ENCODE peak calls at places on chromosomes 6 and 20, in seven cellular contexts. One of them, this sample, is unnamed.

GRCh38 chr6:36980876-36981619 is 4.9 kb downstream of the MTCH1 start:
- DNase-seq in breast epithelium: no peak
- DNase-seq in fibroblast of lung: no peak
- DNase-seq in lower lobe of right lung: no peak
- DNase-seq in mesendoderm: peak; percentile 56
- DNase-seq in A673: no peak
- DNase-seq in HepG2: no peak
- DNase-seq in this sample: no peak

GRCh38 chr6:101758338-101758737 is 364.8 kb downstream of the GRIK2 start:
- DNase-seq in HepG2: no peak
- DNase-seq in lower lobe of right lung: no peak
- DNase-seq in fibroblast of lung: no peak
- DNase-seq in breast epithelium: no peak
- DNase-seq in mesendoderm: no peak
- DNase-seq in A673: no peak
- DNase-seq in this sample: no peak

GRCh38 chr20:61746147-61746646 is 319.5 kb downstream of the TAF4 start:
- DNase-seq in breast epithelium: no peak
- DNase-seq in lower lobe of right lung: peak; percentile 24
- DNase-seq in A673: no peak
- DNase-seq in fibroblast of lung: no peak
- DNase-seq in HepG2: no peak
- DNase-seq in mesendoderm: no peak
- DNase-seq in this sample: no peak

GRCh38 chr6:152750694-152751093 is at the start of gene VIP:
- DNase-seq in breast epithelium: no peak
- DNase-seq in HepG2: peak; percentile 35
- DNase-seq in mesendoderm: peak; percentile 86
- DNase-seq in fibroblast of lung: peak; percentile 6
- DNase-seq in lower lobe of right lung: no peak
- DNase-seq in A673: peak; percentile 56
- DNase-seq in this sample: no peak

GRCh38 chr6:146741609-146742008 is 142.8 kb downstream of the ADGB start:
- DNase-seq in A673: no peak
- DNase-seq in HepG2: peak; percentile 44
- DNase-seq in breast epithelium: no peak
- DNase-seq in mesendoderm: no peak
- DNase-seq in fibroblast of lung: peak; percentile 2
- DNase-seq in lower lobe of right lung: no peak
- DNase-seq in this sample: no peak

GRCh38 chr20:16922834-16923233 is 174.7 kb downstream of the OTOR start:
- DNase-seq in breast epithelium: no peak
- DNase-seq in HepG2: no peak
- DNase-seq in lower lobe of right lung: no peak
- DNase-seq in A673: peak; percentile 91
- DNase-seq in mesendoderm: peak; percentile 52
- DNase-seq in fibroblast of lung: peak; percentile 88
- DNase-seq in this sample: no peak

GRCh38 chr6:36444470-36444869 is 1.7 kb downstream of the KCTD20 start:
- DNase-seq in breast epithelium: no peak
- DNase-seq in lower lobe of right lung: no peak
- DNase-seq in A673: no peak
- DNase-seq in mesendoderm: no peak
- DNase-seq in fibroblast of lung: peak; percentile 81
- DNase-seq in HepG2: no peak
- DNase-seq in this sample: no peak

GRCh38 chr6:170522565-170523183 is 30.4 kb downstream of the PSMB1 start:
- DNase-seq in HepG2: no peak
- DNase-seq in mesendoderm: peak; percentile 51
- DNase-seq in fibroblast of lung: peak; percentile 11
- DNase-seq in breast epithelium: no peak
- DNase-seq in A673: peak; percentile 12
- DNase-seq in lower lobe of right lung: no peak
- DNase-seq in this sample: no peak

GRCh38 chr6:20605581-20605980 is 71.3 kb downstream of the CDKAL1 start:
- DNase-seq in mesendoderm: peak; percentile 8
- DNase-seq in breast epithelium: no peak
- DNase-seq in lower lobe of right lung: no peak
- DNase-seq in fibroblast of lung: peak; percentile 43
- DNase-seq in HepG2: no peak
- DNase-seq in A673: no peak
- DNase-seq in this sample: no peak

GRCh38 chr20:32190608-32191415 is 16.7 kb downstream of the PLAGL2 start:
- DNase-seq in A673: no peak
- DNase-seq in fibroblast of lung: peak; percentile 28
- DNase-seq in lower lobe of right lung: no peak
- DNase-seq in HepG2: no peak
- DNase-seq in breast epithelium: no peak
- DNase-seq in mesendoderm: peak; percentile 63
- DNase-seq in this sample: no peak

GRCh38 chr6:52994789-52995078 is 350 bp downstream of the GSTA4 start:
- DNase-seq in fibroblast of lung: no peak
- DNase-seq in breast epithelium: peak; percentile 35
- DNase-seq in mesendoderm: no peak
- DNase-seq in lower lobe of right lung: peak; percentile 57
- DNase-seq in HepG2: no peak
- DNase-seq in A673: peak; percentile 59
- DNase-seq in this sample: no peak

GRCh38 chr6:139027620-139028182 is 844 bp upstream of the ABRACL start:
- DNase-seq in mesendoderm: peak; percentile 89
- DNase-seq in breast epithelium: no peak
- DNase-seq in HepG2: no peak
- DNase-seq in lower lobe of right lung: no peak
- DNase-seq in A673: peak; percentile 13
- DNase-seq in fibroblast of lung: peak; percentile 55
- DNase-seq in this sample: peak; percentile 65

GRCh38 chr6:151058021-151058733 is 181.6 kb upstream of the AKAP12 start:
- DNase-seq in A673: no peak
- DNase-seq in HepG2: no peak
- DNase-seq in mesendoderm: no peak
- DNase-seq in fibroblast of lung: no peak
- DNase-seq in breast epithelium: no peak
- DNase-seq in lower lobe of right lung: no peak
- DNase-seq in this sample: no peak

GRCh38 chr6:155004017-155004416 is 8.9 kb downstream of the TIAM2 start:
- DNase-seq in lower lobe of right lung: no peak
- DNase-seq in mesendoderm: no peak
- DNase-seq in breast epithelium: no peak
- DNase-seq in fibroblast of lung: no peak
- DNase-seq in A673: no peak
- DNase-seq in HepG2: no peak
- DNase-seq in this sample: no peak

GRCh38 chr20:50729925-50730764 is 1.2 kb upstream of the PARD6B start:
- DNase-seq in breast epithelium: peak; percentile 27
- DNase-seq in fibroblast of lung: peak; percentile 33
- DNase-seq in A673: no peak
- DNase-seq in HepG2: peak; percentile 55
- DNase-seq in lower lobe of right lung: no peak
- DNase-seq in mesendoderm: peak; percentile 80
- DNase-seq in this sample: no peak

GRCh38 chr6:112205521-112206458 is 48.6 kb downstream of the LAMA4 start:
- DNase-seq in A673: peak; percentile 58
- DNase-seq in fibroblast of lung: no peak
- DNase-seq in lower lobe of right lung: no peak
- DNase-seq in HepG2: no peak
- DNase-seq in breast epithelium: no peak
- DNase-seq in mesendoderm: peak; percentile 68
- DNase-seq in this sample: no peak

GRCh38 chr6:105757512-105758200 is 328.5 kb upstream of the PRDM1 start:
- DNase-seq in A673: no peak
- DNase-seq in HepG2: peak; percentile 13
- DNase-seq in mesendoderm: no peak
- DNase-seq in lower lobe of right lung: no peak
- DNase-seq in breast epithelium: no peak
- DNase-seq in fibroblast of lung: no peak
- DNase-seq in this sample: no peak

GRCh38 chr20:48720256-48721020 is 107.4 kb downstream of the PREX1 start:
- DNase-seq in mesendoderm: no peak
- DNase-seq in A673: no peak
- DNase-seq in lower lobe of right lung: no peak
- DNase-seq in fibroblast of lung: no peak
- DNase-seq in HepG2: no peak
- DNase-seq in breast epithelium: no peak
- DNase-seq in this sample: no peak

GRCh38 chr20:48717095-48717958 is 110.5 kb downstream of the PREX1 start:
- DNase-seq in fibroblast of lung: no peak
- DNase-seq in breast epithelium: no peak
- DNase-seq in lower lobe of right lung: no peak
- DNase-seq in HepG2: no peak
- DNase-seq in mesendoderm: no peak
- DNase-seq in A673: no peak
- DNase-seq in this sample: no peak

GRCh38 chr20:48719598-48720255 is 108.1 kb downstream of the PREX1 start:
- DNase-seq in lower lobe of right lung: no peak
- DNase-seq in A673: no peak
- DNase-seq in fibroblast of lung: no peak
- DNase-seq in breast epithelium: no peak
- DNase-seq in mesendoderm: no peak
- DNase-seq in HepG2: no peak
- DNase-seq in this sample: no peak

GRCh38 chr20:48717959-48718223 is 109.9 kb downstream of the PREX1 start:
- DNase-seq in mesendoderm: no peak
- DNase-seq in fibroblast of lung: no peak
- DNase-seq in breast epithelium: no peak
- DNase-seq in A673: no peak
- DNase-seq in HepG2: no peak
- DNase-seq in lower lobe of right lung: no peak
- DNase-seq in this sample: no peak

DNA sequence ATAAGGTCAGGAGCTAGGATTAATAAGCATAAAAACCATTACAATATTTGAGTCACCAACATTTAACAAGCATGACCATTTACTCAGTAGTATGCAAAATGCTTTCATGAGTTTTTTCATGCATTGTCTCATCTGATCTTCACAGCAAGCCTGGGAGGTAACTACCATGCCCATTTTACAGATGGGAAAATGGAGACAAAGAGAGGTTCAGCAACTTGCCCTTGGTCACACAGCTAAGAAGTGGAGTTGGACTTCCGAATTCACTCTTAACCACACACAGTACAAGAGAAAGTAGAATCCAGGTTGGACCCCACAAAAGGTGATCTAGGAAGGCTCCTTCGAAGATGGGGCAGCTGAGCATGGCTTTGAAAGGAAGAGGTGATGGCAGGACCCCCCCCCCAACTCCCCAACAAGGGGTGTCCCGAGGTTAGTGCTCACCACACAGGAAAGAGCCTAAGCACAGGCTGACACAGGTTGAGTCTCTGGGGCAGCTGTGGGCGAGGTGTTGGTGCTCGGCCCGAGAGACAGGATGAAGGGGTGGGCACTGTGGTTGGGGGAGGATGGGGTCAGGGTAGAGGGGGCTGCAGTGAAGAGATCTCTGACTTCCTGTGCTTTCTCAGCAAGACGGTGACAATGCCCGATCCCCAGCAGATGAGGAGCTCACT is 108.8 kb downstream of the PREX1 start:
- DNase-seq in A673: no peak
- DNase-seq in breast epithelium: no peak
- DNase-seq in fibroblast of lung: no peak
- DNase-seq in lower lobe of right lung: no peak
- DNase-seq in HepG2: no peak
- DNase-seq in mesendoderm: no peak
- DNase-seq in this sample: peak; percentile 41
- H3K4me3 ChIP-seq in A673: no peak overlapping the region
- H3K4me3 ChIP-seq in breast epithelium: no peak overlapping the region
- H3K4me3 ChIP-seq in fibroblast of lung: no peak overlapping the region
- H3K4me3 ChIP-seq in lower lobe of right lung: no peak overlapping the region
- H3K4me3 ChIP-seq in HepG2: no peak overlapping the region
- H3K4me3 ChIP-seq in mesendoderm: no peak overlapping the region
- H3K4me3 ChIP-seq in this sample: no peak overlapping the region

GRCh38 chr6:41103792-41104324 is 31.1 kb downstream of the NFYA start:
- DNase-seq in HepG2: no peak
- DNase-seq in mesendoderm: no peak
- DNase-seq in fibroblast of lung: no peak
- DNase-seq in breast epithelium: no peak
- DNase-seq in lower lobe of right lung: no peak
- DNase-seq in A673: no peak
- DNase-seq in this sample: no peak

GRCh38 chr6:41098366-41098765 is 25.6 kb downstream of the NFYA start:
- DNase-seq in A673: no peak
- DNase-seq in fibroblast of lung: no peak
- DNase-seq in mesendoderm: no peak
- DNase-seq in breast epithelium: no peak
- DNase-seq in HepG2: no peak
- DNase-seq in lower lobe of right lung: no peak
- DNase-seq in this sample: no peak

GRCh38 chr6:41097467-41098090 is 24.8 kb downstream of the NFYA start:
- DNase-seq in mesendoderm: peak; percentile 56
- DNase-seq in lower lobe of right lung: no peak
- DNase-seq in breast epithelium: no peak
- DNase-seq in fibroblast of lung: peak; percentile 17
- DNase-seq in A673: peak; percentile 25
- DNase-seq in HepG2: no peak
- DNase-seq in this sample: no peak

GRCh38 chr6:41100871-41101287 is 28.1 kb downstream of the NFYA start:
- DNase-seq in fibroblast of lung: no peak
- DNase-seq in HepG2: no peak
- DNase-seq in breast epithelium: no peak
- DNase-seq in mesendoderm: peak; percentile 93
- DNase-seq in A673: no peak
- DNase-seq in lower lobe of right lung: peak; percentile 41
- DNase-seq in this sample: peak; percentile 39
- H3K36me3 ChIP-seq in fibroblast of lung: peaks cover 10% of the 10 kb centered on the region
- H3K36me3 ChIP-seq in HepG2: peaks cover 44% of the 10 kb centered on the region
- H3K36me3 ChIP-seq in breast epithelium: no peaks in the 10 kb centered on the region
- H3K36me3 ChIP-seq in mesendoderm: peaks cover 13% of the 10 kb centered on the region
- H3K36me3 ChIP-seq in A673: peaks cover 47% of the 10 kb centered on the region
- H3K36me3 ChIP-seq in lower lobe of right lung: peaks cover 56% of the 10 kb centered on the region
- H3K36me3 ChIP-seq in this sample: peaks cover 39% of the 10 kb centered on the region

GRCh38 chr6:109087661-109088264 is 6.9 kb downstream of the SESN1 start:
- DNase-seq in mesendoderm: no peak
- DNase-seq in lower lobe of right lung: no peak
- DNase-seq in HepG2: no peak
- DNase-seq in fibroblast of lung: no peak
- DNase-seq in breast epithelium: no peak
- DNase-seq in A673: no peak
- DNase-seq in this sample: no peak
- H3K4me3 ChIP-seq in mesendoderm: no peak overlapping the region
- H3K4me3 ChIP-seq in lower lobe of right lung: no peak overlapping the region
- H3K4me3 ChIP-seq in HepG2: no peak overlapping the region
- H3K4me3 ChIP-seq in fibroblast of lung: no peak overlapping the region
- H3K4me3 ChIP-seq in breast epithelium: no peak overlapping the region
- H3K4me3 ChIP-seq in A673: no peak overlapping the region
- H3K4me3 ChIP-seq in this sample: no peak overlapping the region

DNA sequence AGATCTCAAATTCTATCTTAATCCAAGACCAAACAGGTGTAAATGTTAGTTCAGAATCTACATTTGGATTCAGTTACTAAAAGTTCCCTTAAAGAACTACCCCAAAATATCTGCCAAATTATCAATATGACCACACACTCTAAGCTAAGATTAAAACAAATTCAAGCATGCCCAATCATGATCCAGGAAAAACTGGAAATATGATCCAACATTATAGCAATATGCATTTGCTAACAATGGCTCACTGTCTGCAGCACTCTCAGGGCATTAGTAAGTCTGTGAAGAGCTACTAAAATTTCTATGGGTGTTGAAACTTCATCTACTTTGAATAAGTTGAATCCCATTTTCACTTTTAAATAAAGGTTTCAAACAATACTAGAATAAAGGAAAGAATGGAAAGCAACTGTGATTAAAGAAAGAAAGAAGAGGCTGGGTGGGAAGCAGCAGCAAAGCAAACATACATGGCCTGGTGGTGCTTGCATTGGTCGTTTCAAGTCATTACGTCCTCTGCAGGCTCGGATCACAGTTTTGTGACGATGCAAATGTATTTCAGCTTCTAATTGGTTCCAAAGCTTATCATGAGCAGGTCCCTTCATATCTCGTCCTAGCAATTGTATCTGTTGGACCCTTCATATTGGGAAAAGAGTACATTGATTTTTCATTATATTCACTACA is 29.2 kb downstream of the GOPC start:
- DNase-seq in mesendoderm: no peak
- DNase-seq in HepG2: no peak
- DNase-seq in fibroblast of lung: no peak
- DNase-seq in A673: no peak
- DNase-seq in lower lobe of right lung: no peak
- DNase-seq in breast epithelium: no peak
- DNase-seq in this sample: no peak
- H3K36me3 ChIP-seq in mesendoderm: no peaks in the 10 kb centered on the region
- H3K36me3 ChIP-seq in HepG2: peaks cover 78% of the 10 kb centered on the region
- H3K36me3 ChIP-seq in fibroblast of lung: peaks cover 4% of the 10 kb centered on the region
- H3K36me3 ChIP-seq in A673: peaks cover 14% of the 10 kb centered on the region
- H3K36me3 ChIP-seq in lower lobe of right lung: peaks cover 71% of the 10 kb centered on the region
- H3K36me3 ChIP-seq in breast epithelium: peaks cover 4% of the 10 kb centered on the region
- H3K36me3 ChIP-seq in this sample: peaks cover 15% of the 10 kb centered on the region

This sample was measured in CD4-positive, alpha-beta memory T cell.